ENCODE peak calls at places on chromosomes 6 and 20, in four cellular contexts. O is neural crest cell, T is astrocyte, H is IMR-90. X is an unnamed sample.

GRCh38 chr20:21705466-21706344 is at the start of gene PAX1:
- DNase-seq in O (no peak), T (no peak), H (no peak), X (no peak)

GRCh38 chr6:19322691-19323470 is 514.3 kb upstream of the ID4 start:
- DNase-seq in O (no peak), T (peak), H (no peak), X (no peak)

GRCh38 chr6:116888732-116889360 is 11.8 kb downstream of the RFX6 start:
- DNase-seq in O (no peak), T (no peak), H (no peak), X (no peak)

GRCh38 chr6:36722879-36723278 is 25.3 kb downstream of the RAB44 start:
- DNase-seq in O (no peak), T (no peak), H (no peak), X (no peak)

GRCh38 chr6:166008441-166009369 is 158.9 kb downstream of the TBXT start:
- DNase-seq in O (peak), T (peak), H (peak), X (no peak)

GRCh38 chr20:16620961-16621360 is 47.7 kb upstream of the KIF16B start:
- DNase-seq in O (no peak), T (no peak), H (no peak), X (no peak)

GRCh38 chr20:17646901-17647301 is 35.1 kb downstream of the RRBP1 start:
- DNase-seq in O (no peak), T (no peak), H (no peak), X (no peak)

GRCh38 chr6:89970072-89970471 is 75.8 kb downstream of the GJA10 start:
- DNase-seq in O (no peak), T (no peak), H (no peak), X (no peak)

GRCh38 chr6:113909224-113909856 is 52.2 kb downstream of the MARCKS start:
- DNase-seq in O (peak), T (peak), H (peak), X (peak)

GRCh38 chr6:52582446-52582845 is 5.6 kb upstream of the TRAM2 start:
- DNase-seq in O (no peak), T (no peak), H (no peak), X (no peak)

GRCh38 chr20:61934716-61935530 is 130.8 kb downstream of the TAF4 start:
- DNase-seq in O (no peak), T (peak), H (peak), X (no peak)

GRCh38 chr20:37911838-37912273 is 8.9 kb downstream of the VSTM2L start:
- DNase-seq in O (peak), T (peak), H (peak), X (no peak)

GRCh38 chr6:150894935-150895686 is 29.6 kb downstream of the MTHFD1L start:
- DNase-seq in O (no peak), T (peak), H (peak), X (no peak)

GRCh38 chr6:97958143-97958542 is 675.1 kb upstream of the MMS22L start:
- DNase-seq in O (peak), T (peak), H (no peak), X (no peak)

GRCh38 chr6:109963598-109964170 is 14.4 kb upstream of the GPR6 start:
- DNase-seq in O (no peak), T (no peak), H (no peak), X (no peak)

GRCh38 chr6:135423649-135424128 is 73.9 kb downstream of the AHI1 start:
- DNase-seq in O (no peak), T (peak), H (peak), X (peak)

GRCh38 chr20:3248167-3248992 is 9.4 kb upstream of the SLC4A11 start:
- DNase-seq in O (peak), T (peak), H (no peak), X (no peak)

GRCh38 chr6:117495873-117496272 is 13.4 kb downstream of the DCBLD1 start:
- DNase-seq in O (no peak), T (peak), H (peak), X (peak)

GRCh38 chr6:10393544-10394225 is 21.2 kb downstream of the TFAP2A start:
- DNase-seq in O (no peak), T (no peak), H (no peak), X (no peak)

GRCh38 chr6:154536922-154537449 is 26.5 kb upstream of the CNKSR3 start:
- DNase-seq in O (no peak), T (no peak), H (no peak), X (no peak)

GRCh38 chr20:6735913-6736845 is 31.3 kb upstream of the BMP2 start:
- DNase-seq in O (no peak), T (peak), H (no peak), X (no peak)

GRCh38 chr6:152380351-152380767 is 256.8 kb downstream of the SYNE1 start:
- DNase-seq in O (no peak), T (peak), H (peak), X (peak)

GRCh38 chr20:2206957-2207769 is 88.6 kb upstream of the TGM3 start:
- DNase-seq in O (peak), T (peak), H (peak), X (peak)

GRCh38 chr6:106451419-106451818 is 90.9 kb downstream of the CRYBG1 start:
- DNase-seq in O (no peak), T (peak), H (no peak), X (no peak)

GRCh38 chr20:41087777-41088176 is 49.6 kb upstream of the PLCG1 start:
- DNase-seq in O (no peak), T (no peak), H (no peak), X (no peak)

GRCh38 chr6:34793877-34794276 is 2.0 kb downstream of the BLTP3A start:
- DNase-seq in O (no peak), T (no peak), H (no peak), X (no peak)

GRCh38 chr6:34791842-34792604 is at the start of gene BLTP3A:
- DNase-seq in O (peak), T (peak), H (peak), X (peak)

GRCh38 chr6:34788111-34788510 is 3.8 kb upstream of the BLTP3A start:
- DNase-seq in O (no peak), T (no peak), H (no peak), X (no peak)

GRCh38 chr6:34792605-34793500 is 970 bp downstream of the BLTP3A start:
- DNase-seq in O (peak), T (peak), H (peak), X (peak)

GRCh38 chr6:34791164-34791841 is 580 bp upstream of the BLTP3A start:
- DNase-seq in O (no peak), T (peak), H (peak), X (no peak)
- TF ChIP-seq CTCF in O (peak), T (no peak), H (no peak), X (peak)

DNA sequence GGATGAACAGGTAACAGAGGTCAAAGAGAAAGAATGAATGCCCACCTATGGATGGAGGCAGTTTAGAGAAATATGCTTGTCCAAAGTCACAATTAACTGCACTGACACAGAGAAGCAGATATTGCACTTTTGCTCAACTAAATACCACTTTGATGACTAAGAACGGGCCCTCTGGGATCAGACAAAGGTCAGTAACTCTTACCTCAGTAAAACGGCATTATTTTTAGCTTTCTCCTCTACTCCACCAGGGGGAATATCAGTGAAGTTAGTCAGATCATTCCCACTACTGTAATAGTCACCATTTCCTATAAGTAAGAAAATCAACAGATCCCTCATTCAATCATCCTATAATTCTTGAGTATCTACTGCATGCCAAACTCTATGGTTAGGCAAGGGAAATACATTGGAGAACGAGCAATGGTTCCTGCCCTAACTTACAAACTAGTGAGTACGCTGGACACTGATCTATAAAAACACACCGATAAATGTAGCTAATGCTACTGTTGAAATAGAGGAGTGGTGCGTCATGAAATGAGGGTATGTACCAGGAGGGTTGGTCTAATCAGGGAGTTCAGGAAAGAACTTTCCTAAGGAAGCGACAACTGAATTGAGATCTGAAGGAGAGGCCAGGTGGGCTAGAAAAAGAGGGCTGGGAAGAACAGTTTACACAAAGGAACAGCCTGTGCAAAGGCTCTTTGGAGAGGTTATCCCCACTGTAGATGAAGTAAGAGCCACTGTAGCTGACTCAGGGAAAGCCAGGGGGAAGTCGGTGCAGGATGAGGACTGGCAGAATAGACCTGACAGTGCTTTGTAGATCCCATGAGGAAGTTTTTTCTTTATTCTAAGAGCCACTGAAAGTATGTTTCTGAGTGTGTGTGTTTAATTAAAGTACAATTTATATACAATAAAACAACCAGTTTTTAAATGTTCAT is 9.2 kb downstream of the ECI2 start:
- DNase-seq in O (no peak), T (peak), H (peak), X (peak)
- TF ChIP-seq CTCF in O (peak), T (peak), H (peak), X (peak)

GRCh38 chr20:25220021-25220730 is 24.7 kb downstream of the ENTPD6 start:
- DNase-seq in O (no peak), T (no peak), H (no peak), X (no peak)
- TF ChIP-seq CTCF in O (peak), T (peak), H (peak), X (peak)

GRCh38 chr6:31706599-31706998 is at the start of gene LY6G6F:
- DNase-seq in O (no peak), T (no peak), H (no peak), X (no peak)

GRCh38 chr6:31702421-31702818 is 704 bp downstream of the ABHD16A start:
- DNase-seq in O (no peak), T (peak), H (no peak), X (no peak)

GRCh38 chr6:31701666-31702420 is 1.3 kb downstream of the ABHD16A start:
- DNase-seq in O (no peak), T (no peak), H (peak), X (no peak)

GRCh38 chr6:31700716-31701401 is 2.3 kb downstream of the ABHD16A start:
- DNase-seq in O (no peak), T (no peak), H (no peak), X (no peak)

GRCh38 chr6:31702819-31703716 is at the start of gene ABHD16A:
- DNase-seq in O (peak), T (peak), H (peak), X (peak)
- TF ChIP-seq CTCF in O (peak), T (no peak), H (no peak), X (peak)

GRCh38 chr6:146898888-146899227 is 300.1 kb downstream of the ADGB start:
- DNase-seq in O (no peak), T (no peak), H (no peak), X (no peak)

GRCh38 chr6:146904596-146904995 is 299.6 kb upstream of the STXBP5 start:
- DNase-seq in O (no peak), T (no peak), H (no peak), X (no peak)

GRCh38 chr6:146902846-146903245 is 301.4 kb upstream of the STXBP5 start:
- DNase-seq in O (no peak), T (no peak), H (no peak), X (peak)

GRCh38 chr6:146905313-146905712 is 298.9 kb upstream of the STXBP5 start:
- DNase-seq in O (no peak), T (peak), H (peak), X (peak)

GRCh38 chr6:146901940-146902816 is 302.0 kb upstream of the STXBP5 start:
- DNase-seq in O (no peak), T (no peak), H (peak), X (peak)
- TF ChIP-seq CTCF in O (no peak), T (no peak), H (peak), X (peak)

GRCh38 chr6:17281100-17281496 is at the start of gene RBM24:
- DNase-seq in O (peak), T (peak), H (peak), X (peak)
- TF ChIP-seq CTCF in O (peak), T (no peak), H (peak), X (peak)

GRCh38 chr6:40671338-40672050 is 84.3 kb upstream of the LRFN2 start:
- DNase-seq in O (no peak), T (no peak), H (no peak), X (no peak)

GRCh38 chr6:40674170-40674569 is 87.0 kb upstream of the LRFN2 start:
- DNase-seq in O (no peak), T (no peak), H (no peak), X (no peak)

GRCh38 chr6:40668203-40668602 is 81.0 kb upstream of the LRFN2 start:
- DNase-seq in O (no peak), T (no peak), H (no peak), X (no peak)

GRCh38 chr6:40672118-40672517 is 85.0 kb upstream of the LRFN2 start:
- DNase-seq in O (no peak), T (no peak), H (no peak), X (no peak)
- TF ChIP-seq CTCF in O (no peak), T (no peak), H (no peak), X (peak)

X was measured in HFFc6.